ENCODE peak calls at places on chromosomes 5 and 9, in ten cellular contexts. I is NCI-H1092; J is activated CD4-positive, alpha-beta T cell treated with anti-CD3 and anti-CD28 coated beads, Interleukin-2, amount 10 ng/mL, durations not matched to agents 7 days and 5 days; E is AG09309; V is naive thymus-derived CD8-positive, alpha-beta T cell; C is substantia nigra; H is stimulated activated CD8-positive, alpha-beta memory T cell treated with anti-CD3 and anti-CD28 coated beads, Interleukin-7, amount 100 ng/mL, for 1 hour; F is SK-N-DZ; M is EH; Y is cardiac fibroblast. D is an unnamed sample.
A peak's percentile ranks its signal among the peaks of the same experiment; 100 is the strongest.

GRCh38 chr5:111934511-111934910 is 177.5 kb upstream of the NREP start:
- DNase-seq in I (no peak), J (no peak), E (no peak), V (no peak), C (no peak), H (no peak), F (no peak), M (no peak), Y (no peak), D (no peak)

GRCh38 chr5:56812110-56812509 is 3.2 kb upstream of the MAP3K1 start:
- DNase-seq in I (no peak), J (no peak), E (no peak), V (no peak), C (no peak), H (no peak), F (peak; percentile 31), M (peak; percentile 35), Y (no peak), D (no peak)

GRCh38 chr9:84846501-84847323 is 177.2 kb downstream of the NTRK2 start:
- DNase-seq in I (no peak), J (no peak), E (no peak), V (no peak), C (no peak), H (no peak), F (no peak), M (no peak), Y (no peak), D (no peak)

GRCh38 chr9:93588641-93589609 is 12.5 kb downstream of the PHF2 start:
- DNase-seq in I (no peak), J (no peak), E (no peak), V (no peak), C (no peak), H (no peak), F (no peak), M (peak; percentile 61), Y (no peak), D (no peak)

GRCh38 chr9:113578877-113579269 is 115.3 kb downstream of the RGS3 start:
- DNase-seq in I (no peak), J (peak; percentile 91), E (peak; percentile 83), V (peak; percentile 75), C (peak; percentile 35), H (peak; percentile 70), F (no peak), M (peak; percentile 98), Y (peak; percentile 90), D (peak; percentile 68)

GRCh38 chr5:148805323-148806290 is 20.8 kb upstream of the ADRB2 start:
- DNase-seq in I (no peak), J (no peak), E (no peak), V (no peak), C (peak; percentile 23), H (no peak), F (no peak), M (peak; percentile 15), Y (peak; percentile 46), D (no peak)

GRCh38 chr9:130668694-130669093 is 4.3 kb downstream of the PRDM12 start:
- DNase-seq in I (no peak), J (no peak), E (no peak), V (no peak), C (no peak), H (no peak), F (no peak), M (no peak), Y (no peak), D (no peak)

GRCh38 chr5:62575556-62575955 is 3.1 kb upstream of the LRRC70 start:
- DNase-seq in I (no peak), J (no peak), E (no peak), V (no peak), C (no peak), H (no peak), F (no peak), M (no peak), Y (no peak), D (no peak)

GRCh38 chr5:59020611-59021285 is 437.9 kb downstream of the RAB3C start:
- DNase-seq in I (no peak), J (no peak), E (no peak), V (no peak), C (no peak), H (no peak), F (no peak), M (no peak), Y (peak; percentile 68), D (no peak)

GRCh38 chr5:126492939-126493338 is 69.7 kb downstream of the GRAMD2B start:
- DNase-seq in I (no peak), J (no peak), E (no peak), V (no peak), C (no peak), H (no peak), F (peak; percentile 9), M (no peak), Y (peak; percentile 47), D (no peak)

GRCh38 chr9:36319806-36320205 is 61.6 kb upstream of the GNE start:
- DNase-seq in I (no peak), J (no peak), E (no peak), V (no peak), C (no peak), H (no peak), F (no peak), M (peak; percentile 40), Y (no peak), D (no peak)

GRCh38 chr5:111453747-111454146 is 58.6 kb downstream of the STARD4 start:
- DNase-seq in I (no peak), J (no peak), E (peak; percentile 10), V (no peak), C (no peak), H (no peak), F (peak; percentile 67), M (peak; percentile 74), Y (peak; percentile 49), D (no peak)

GRCh38 chr9:100700689-100701318 is 122.9 kb downstream of the CAVIN4 start:
- DNase-seq in I (peak; percentile 25), J (peak; percentile 22), E (no peak), V (no peak), C (no peak), H (no peak), F (peak; percentile 29), M (peak; percentile 13), Y (peak; percentile 15), D (no peak)

GRCh38 chr9:13088734-13089427 is 190.6 kb downstream of the MPDZ start:
- DNase-seq in I (peak; percentile 80), J (no peak), E (no peak), V (no peak), C (peak; percentile 0), H (no peak), F (peak; percentile 35), M (peak; percentile 54), Y (peak; percentile 77), D (peak; percentile 57)

GRCh38 chr9:118529210-118529609 is 825.0 kb downstream of the TLR4 start:
- DNase-seq in I (no peak), J (no peak), E (no peak), V (no peak), C (no peak), H (no peak), F (no peak), M (peak; percentile 60), Y (peak; percentile 58), D (no peak)

GRCh38 chr9:3746296-3747275 is 220.8 kb upstream of the RFX3 start:
- DNase-seq in I (no peak), J (no peak), E (peak; percentile 52), V (no peak), C (no peak), H (no peak), F (no peak), M (peak; percentile 89), Y (peak; percentile 91), D (no peak)

GRCh38 chr5:59206132-59206581 is 623.3 kb downstream of the RAB3C start:
- DNase-seq in I (no peak), J (no peak), E (peak; percentile 59), V (no peak), C (no peak), H (no peak), F (peak; percentile 14), M (peak; percentile 89), Y (peak; percentile 78), D (peak; percentile 32)

GRCh38 chr5:171849585-171850353 is 64.2 kb downstream of the SMIM23 start:
- DNase-seq in I (no peak), J (no peak), E (no peak), V (no peak), C (no peak), H (no peak), F (no peak), M (no peak), Y (no peak), D (no peak)

GRCh38 chr5:156981481-156981880 is 18.5 kb upstream of the TIMD4 start:
- DNase-seq in I (no peak), J (no peak), E (no peak), V (no peak), C (no peak), H (no peak), F (no peak), M (no peak), Y (no peak), D (no peak)

GRCh38 chr9:86434039-86434726 is 80.0 kb upstream of the TUT7 start:
- DNase-seq in I (peak; percentile 23), J (no peak), E (peak; percentile 66), V (peak; percentile 17), C (no peak), H (no peak), F (peak; percentile 27), M (peak; percentile 72), Y (peak; percentile 77), D (peak; percentile 74)

GRCh38 chr5:152995214-152995725 is 495.2 kb upstream of the GRIA1 start:
- DNase-seq in I (no peak), J (no peak), E (no peak), V (no peak), C (no peak), H (no peak), F (no peak), M (no peak), Y (no peak), D (no peak)

GRCh38 chr9:113620377-113621161 is 157.0 kb downstream of the RGS3 start:
- DNase-seq in I (peak; percentile 35), J (no peak), E (peak; percentile 77), V (no peak), C (no peak), H (no peak), F (peak; percentile 48), M (peak; percentile 96), Y (peak; percentile 89), D (peak; percentile 68)

GRCh38 chr9:22265534-22265933 is 181.1 kb upstream of the DMRTA1 start:
- DNase-seq in I (no peak), J (no peak), E (no peak), V (no peak), C (no peak), H (no peak), F (no peak), M (no peak), Y (no peak), D (no peak)

GRCh38 chr9:94554439-94555331 is at the start of gene PCAT7:
- DNase-seq in I (peak; percentile 76), J (peak; percentile 23), E (no peak), V (peak; percentile 5), C (no peak), H (no peak), F (peak; percentile 49), M (peak; percentile 76), Y (peak; percentile 50), D (no peak)

GRCh38 chr9:112868956-112869594 is 21.6 kb downstream of the SLC46A2 start:
- DNase-seq in I (no peak), J (no peak), E (no peak), V (no peak), C (no peak), H (no peak), F (no peak), M (no peak), Y (no peak), D (no peak)

GRCh38 chr5:132422720-132423442 is 53.4 kb downstream of the SLC22A5 start:
- DNase-seq in I (no peak), J (no peak), E (no peak), V (no peak), C (no peak), H (no peak), F (no peak), M (peak; percentile 66), Y (peak; percentile 69), D (no peak)

GRCh38 chr5:1374680-1375055 is 29.8 kb upstream of the CLPTM1L start:
- DNase-seq in I (peak; percentile 14), J (no peak), E (no peak), V (no peak), C (no peak), H (no peak), F (no peak), M (peak; percentile 7), Y (peak; percentile 5), D (no peak)

GRCh38 chr5:58999804-59000595 is 417.1 kb downstream of the RAB3C start:
- DNase-seq in I (no peak), J (no peak), E (no peak), V (no peak), C (peak; percentile 73), H (no peak), F (peak; percentile 20), M (no peak), Y (no peak), D (no peak)